ENCODE peak calls at places on chromosome 1, in six cellular contexts. J is nephron progenitor cell, I is H54, V is NCI-H460, R is HTR-8/SVneo, C is kidney. K is an unnamed sample.

GRCh38 chr1:226609836-226610455 is 61.4 kb downstream of the STUM start:
- DNase-seq in J (no peak), I (no peak), V (no peak), R (no peak), C (no peak), K (peak; percentile 43)

GRCh38 chr1:245749053-245749452 is 594.3 kb downstream of the KIF26B start:
- DNase-seq in J (no peak), I (no peak), V (no peak), R (no peak), C (no peak), K (no peak)

GRCh38 chr1:24191860-24192259 is 4.8 kb upstream of the IFNLR1 start:
- DNase-seq in J (no peak), I (peak; percentile 59), V (peak; percentile 66), R (no peak), C (no peak), K (no peak)

GRCh38 chr1:196152086-196152485 is 456.2 kb downstream of the KCNT2 start:
- DNase-seq in J (no peak), I (no peak), V (no peak), R (no peak), C (no peak), K (no peak)

GRCh38 chr1:226882631-226883409 is 12.4 kb downstream of the PSEN2 start:
- DNase-seq in J (no peak), I (peak; percentile 62), V (no peak), R (peak; percentile 32), C (no peak), K (no peak)

GRCh38 chr1:226209307-226210059 is 14.0 kb upstream of the MIXL1 start:
- DNase-seq in J (no peak), I (no peak), V (no peak), R (no peak), C (peak; percentile 71), K (no peak)

GRCh38 chr1:153944005-153944821 is 2.3 kb downstream of the DENND4B start:
- DNase-seq in J (no peak), I (no peak), V (no peak), R (no peak), C (peak; percentile 81), K (no peak)

GRCh38 chr1:46556822-46557221 is 5.4 kb upstream of the KNCN start:
- DNase-seq in J (no peak), I (peak; percentile 70), V (no peak), R (no peak), C (no peak), K (no peak)

GRCh38 chr1:186930248-186930647 is 101.5 kb downstream of the PLA2G4A start:
- DNase-seq in J (no peak), I (no peak), V (no peak), R (no peak), C (no peak), K (no peak)

GRCh38 chr1:91754348-91754747 is 131.6 kb downstream of the TGFBR3 start:
- DNase-seq in J (no peak), I (peak; percentile 14), V (no peak), R (no peak), C (no peak), K (no peak)

GRCh38 chr1:24870551-24871195 is 59.4 kb downstream of the RUNX3 start:
- DNase-seq in J (no peak), I (no peak), V (no peak), R (no peak), C (no peak), K (no peak)

GRCh38 chr1:246280551-246280950 is 226.5 kb downstream of the SMYD3 start:
- DNase-seq in J (no peak), I (no peak), V (no peak), R (peak; percentile 11), C (no peak), K (no peak)

GRCh38 chr1:31625180-31625514 is 7.7 kb downstream of the HCRTR1 start:
- DNase-seq in J (no peak), I (no peak), V (no peak), R (no peak), C (no peak), K (no peak)

GRCh38 chr1:50275564-50275963 is 147.7 kb downstream of the DMRTA2 start:
- DNase-seq in J (peak; percentile 23), I (no peak), V (no peak), R (no peak), C (no peak), K (peak; percentile 77)

GRCh38 chr1:244011251-244011650 is 39.8 kb upstream of the ZBTB18 start:
- DNase-seq in J (no peak), I (no peak), V (no peak), R (no peak), C (no peak), K (no peak)

GRCh38 chr1:213166868-213167267 is 115.8 kb downstream of the RPS6KC1 start:
- DNase-seq in J (no peak), I (no peak), V (no peak), R (no peak), C (no peak), K (no peak)

GRCh38 chr1:109997867-109998229 is 13.3 kb downstream of the AHCYL1 start:
- DNase-seq in J (no peak), I (no peak), V (no peak), R (no peak), C (no peak), K (no peak)

GRCh38 chr1:230910755-230911117 is 42.4 kb upstream of the C1orf198 start:
- DNase-seq in J (no peak), I (no peak), V (no peak), R (no peak), C (no peak), K (no peak)

GRCh38 chr1:210448293-210448892 is 119.7 kb downstream of the HHAT start:
- DNase-seq in J (peak; percentile 13), I (peak; percentile 17), V (peak; percentile 31), R (peak; percentile 30), C (no peak), K (no peak)

GRCh38 chr1:185159966-185160365 is 3.0 kb downstream of the SWT1 start:
- DNase-seq in J (no peak), I (no peak), V (no peak), R (no peak), C (no peak), K (no peak)

GRCh38 chr1:23120383-23120782 is 48.3 kb downstream of the LUZP1 start:
- DNase-seq in J (no peak), I (no peak), V (no peak), R (no peak), C (no peak), K (no peak)

GRCh38 chr1:59498640-59499039 is 201.7 kb downstream of the FGGY start:
- DNase-seq in J (no peak), I (no peak), V (no peak), R (peak; percentile 17), C (no peak), K (no peak)

GRCh38 chr1:899636-900317 is 23.9 kb upstream of the SAMD11 start:
- DNase-seq in J (no peak), I (no peak), V (no peak), R (no peak), C (no peak), K (no peak)

GRCh38 chr1:41404308-41404755 is 43.1 kb downstream of the FOXO6 start:
- DNase-seq in J (peak; percentile 45), I (no peak), V (no peak), R (peak; percentile 77), C (no peak), K (peak; percentile 62)

GRCh38 chr1:83857108-83857507 is 141.8 kb downstream of the TTLL7 start:
- DNase-seq in J (no peak), I (no peak), V (peak; percentile 7), R (peak; percentile 7), C (no peak), K (no peak)

GRCh38 chr1:47870946-47871750 is 126.0 kb downstream of the TRABD2B start:
- DNase-seq in J (no peak), I (no peak), V (no peak), R (no peak), C (no peak), K (no peak)

GRCh38 chr1:229920683-229921082 is 146.4 kb upstream of the GALNT2 start:
- DNase-seq in J (no peak), I (no peak), V (no peak), R (no peak), C (no peak), K (no peak)

GRCh38 chr1:192260076-192260475 is 56.7 kb upstream of the RGS21 start:
- DNase-seq in J (no peak), I (no peak), V (no peak), R (no peak), C (no peak), K (no peak)

GRCh38 chr1:203771901-203772301 is 6.9 kb downstream of the LAX1 start:
- DNase-seq in J (no peak), I (no peak), V (no peak), R (no peak), C (no peak), K (no peak)

GRCh38 chr1:152622803-152623202 is at the start of gene LCE3A:
- DNase-seq in J (no peak), I (no peak), V (no peak), R (no peak), C (no peak), K (no peak)

GRCh38 chr1:41687007-41687406 is 202.5 kb upstream of the EDN2 start:
- DNase-seq in J (no peak), I (no peak), V (no peak), R (no peak), C (no peak), K (no peak)

GRCh38 chr1:228938248-228938891 is 203.1 kb downstream of the RHOU start:
- DNase-seq in J (peak; percentile 19), I (no peak), V (no peak), R (no peak), C (no peak), K (no peak)

GRCh38 chr1:179287946-179288345 is 5.7 kb upstream of the SOAT1 start:
- DNase-seq in J (no peak), I (no peak), V (no peak), R (no peak), C (no peak), K (no peak)

GRCh38 chr1:106608836-106609235 is 447.6 kb upstream of the PRMT6 start:
- DNase-seq in J (no peak), I (no peak), V (no peak), R (no peak), C (no peak), K (no peak)

GRCh38 chr1:67347688-67348472 is 40.2 kb downstream of the IL12RB2 start:
- DNase-seq in J (peak; percentile 34), I (peak; percentile 46), V (peak; percentile 22), R (peak; percentile 53), C (no peak), K (peak; percentile 27)

GRCh38 chr1:87334351-87335174 is 5.9 kb downstream of the LMO4 start:
- DNase-seq in J (peak; percentile 74), I (no peak), V (no peak), R (no peak), C (no peak), K (peak; percentile 50)

GRCh38 chr1:222240536-222241181 is 307.2 kb downstream of the HHIPL2 start:
- DNase-seq in J (no peak), I (peak; percentile 14), V (no peak), R (no peak), C (no peak), K (no peak)

GRCh38 chr1:76156987-76157386 is 82.4 kb downstream of the ST6GALNAC3 start:
- DNase-seq in J (no peak), I (no peak), V (no peak), R (no peak), C (no peak), K (no peak)

K was measured in glutamatergic neuron.